ENCODE peak calls at places on chromosomes 11 and 22, in ten cellular contexts. One of them, this sample, is unnamed. For H3K9me3, the result is how much of the 10 kb centered on the place peaks cover.

GRCh38 chr11:89441606-89442005 is 49.6 kb downstream of the NOX4 start:
- DNase-seq in A549: no peak
- DNase-seq in adrenal gland: no peak
- DNase-seq in NT2/D1: no peak
- DNase-seq in CD4-positive, CD25-positive, alpha-beta regulatory T cell: no peak
- DNase-seq in lower lobe of right lung: no peak
- DNase-seq in pancreas: no peak
- DNase-seq in HAP-1: no peak
- DNase-seq in spleen: no peak
- DNase-seq in ascending aorta: no peak
- DNase-seq in this sample: no peak

GRCh38 chr11:123585721-123586120 is 68.7 kb downstream of the SCN3B start:
- DNase-seq in A549: no peak
- DNase-seq in spleen: no peak
- DNase-seq in HAP-1: peak
- DNase-seq in pancreas: no peak
- DNase-seq in ascending aorta: no peak
- DNase-seq in NT2/D1: no peak
- DNase-seq in adrenal gland: no peak
- DNase-seq in CD4-positive, CD25-positive, alpha-beta regulatory T cell: no peak
- DNase-seq in lower lobe of right lung: no peak
- DNase-seq in this sample: no peak

GRCh38 chr11:74689666-74690065 is 41.6 kb downstream of the CHRDL2 start:
- DNase-seq in adrenal gland: no peak
- DNase-seq in pancreas: no peak
- DNase-seq in spleen: peak
- DNase-seq in A549: no peak
- DNase-seq in CD4-positive, CD25-positive, alpha-beta regulatory T cell: no peak
- DNase-seq in HAP-1: no peak
- DNase-seq in ascending aorta: no peak
- DNase-seq in lower lobe of right lung: no peak
- DNase-seq in NT2/D1: no peak
- DNase-seq in this sample: no peak

GRCh38 chr22:25347752-25348102 is 128.3 kb downstream of the CRYBB2 start:
- DNase-seq in spleen: no peak
- DNase-seq in NT2/D1: no peak
- DNase-seq in HAP-1: no peak
- DNase-seq in lower lobe of right lung: no peak
- DNase-seq in CD4-positive, CD25-positive, alpha-beta regulatory T cell: no peak
- DNase-seq in A549: no peak
- DNase-seq in pancreas: no peak
- DNase-seq in ascending aorta: no peak
- DNase-seq in adrenal gland: no peak
- DNase-seq in this sample: no peak

GRCh38 chr11:106990322-106990721 is 28.0 kb downstream of the GUCY1A2 start:
- DNase-seq in spleen: peak
- DNase-seq in pancreas: no peak
- DNase-seq in ascending aorta: no peak
- DNase-seq in HAP-1: no peak
- DNase-seq in CD4-positive, CD25-positive, alpha-beta regulatory T cell: no peak
- DNase-seq in adrenal gland: no peak
- DNase-seq in A549: no peak
- DNase-seq in lower lobe of right lung: no peak
- DNase-seq in NT2/D1: no peak
- DNase-seq in this sample: peak

GRCh38 chr11:89626366-89626765 is 83.7 kb upstream of the TRIM77 start:
- DNase-seq in spleen: no peak
- DNase-seq in NT2/D1: no peak
- DNase-seq in lower lobe of right lung: no peak
- DNase-seq in HAP-1: no peak
- DNase-seq in adrenal gland: no peak
- DNase-seq in pancreas: no peak
- DNase-seq in A549: no peak
- DNase-seq in CD4-positive, CD25-positive, alpha-beta regulatory T cell: no peak
- DNase-seq in ascending aorta: no peak
- DNase-seq in this sample: no peak

GRCh38 chr11:117794144-117794543 is 2.9 kb downstream of the DSCAML1 start:
- DNase-seq in adrenal gland: no peak
- DNase-seq in spleen: no peak
- DNase-seq in CD4-positive, CD25-positive, alpha-beta regulatory T cell: no peak
- DNase-seq in NT2/D1: no peak
- DNase-seq in lower lobe of right lung: no peak
- DNase-seq in A549: no peak
- DNase-seq in pancreas: no peak
- DNase-seq in HAP-1: no peak
- DNase-seq in ascending aorta: no peak
- DNase-seq in this sample: no peak

GRCh38 chr11:14380947-14381555 is 22.1 kb upstream of the RRAS2 start:
- DNase-seq in ascending aorta: peak
- DNase-seq in spleen: peak
- DNase-seq in pancreas: peak
- DNase-seq in adrenal gland: peak
- DNase-seq in NT2/D1: no peak
- DNase-seq in lower lobe of right lung: peak
- DNase-seq in A549: peak
- DNase-seq in HAP-1: peak
- DNase-seq in CD4-positive, CD25-positive, alpha-beta regulatory T cell: peak
- DNase-seq in this sample: peak

GRCh38 chr11:17864478-17864941 is 129.9 kb downstream of the KCNC1 start:
- DNase-seq in adrenal gland: no peak
- DNase-seq in NT2/D1: no peak
- DNase-seq in ascending aorta: no peak
- DNase-seq in A549: peak
- DNase-seq in HAP-1: peak
- DNase-seq in pancreas: no peak
- DNase-seq in spleen: no peak
- DNase-seq in CD4-positive, CD25-positive, alpha-beta regulatory T cell: peak
- DNase-seq in lower lobe of right lung: no peak
- DNase-seq in this sample: no peak
- H3K9me3 ChIP-seq in adrenal gland: under half
- H3K9me3 ChIP-seq in NT2/D1: under half
- H3K9me3 ChIP-seq in ascending aorta: under half
- H3K9me3 ChIP-seq in A549: under half
- H3K9me3 ChIP-seq in HAP-1: under half
- H3K9me3 ChIP-seq in pancreas: under half
- H3K9me3 ChIP-seq in spleen: under half
- H3K9me3 ChIP-seq in CD4-positive, CD25-positive, alpha-beta regulatory T cell: under half
- H3K9me3 ChIP-seq in lower lobe of right lung: under half
- H3K9me3 ChIP-seq in this sample: under half

GRCh38 chr22:49660321-49660720 is 167.4 kb downstream of the BRD1 start:
- DNase-seq in HAP-1: no peak
- DNase-seq in lower lobe of right lung: peak
- DNase-seq in adrenal gland: no peak
- DNase-seq in spleen: no peak
- DNase-seq in CD4-positive, CD25-positive, alpha-beta regulatory T cell: no peak
- DNase-seq in pancreas: no peak
- DNase-seq in A549: no peak
- DNase-seq in ascending aorta: peak
- DNase-seq in NT2/D1: no peak
- DNase-seq in this sample: no peak

GRCh38 chr22:49658902-49659280 is 168.8 kb downstream of the BRD1 start:
- DNase-seq in CD4-positive, CD25-positive, alpha-beta regulatory T cell: no peak
- DNase-seq in spleen: peak
- DNase-seq in NT2/D1: peak
- DNase-seq in HAP-1: peak
- DNase-seq in adrenal gland: no peak
- DNase-seq in A549: no peak
- DNase-seq in pancreas: no peak
- DNase-seq in lower lobe of right lung: peak
- DNase-seq in ascending aorta: peak
- DNase-seq in this sample: no peak

GRCh38 chr22:49660794-49661781 is 166.6 kb downstream of the BRD1 start:
- DNase-seq in spleen: peak
- DNase-seq in CD4-positive, CD25-positive, alpha-beta regulatory T cell: no peak
- DNase-seq in pancreas: no peak
- DNase-seq in lower lobe of right lung: peak
- DNase-seq in HAP-1: peak
- DNase-seq in adrenal gland: no peak
- DNase-seq in NT2/D1: no peak
- DNase-seq in A549: no peak
- DNase-seq in ascending aorta: peak
- DNase-seq in this sample: no peak

GRCh38 chr22:49659281-49659923 is 168.3 kb downstream of the BRD1 start:
- DNase-seq in spleen: peak
- DNase-seq in NT2/D1: no peak
- DNase-seq in adrenal gland: no peak
- DNase-seq in CD4-positive, CD25-positive, alpha-beta regulatory T cell: no peak
- DNase-seq in A549: no peak
- DNase-seq in pancreas: no peak
- DNase-seq in lower lobe of right lung: peak
- DNase-seq in ascending aorta: peak
- DNase-seq in HAP-1: peak
- DNase-seq in this sample: no peak

DNA sequence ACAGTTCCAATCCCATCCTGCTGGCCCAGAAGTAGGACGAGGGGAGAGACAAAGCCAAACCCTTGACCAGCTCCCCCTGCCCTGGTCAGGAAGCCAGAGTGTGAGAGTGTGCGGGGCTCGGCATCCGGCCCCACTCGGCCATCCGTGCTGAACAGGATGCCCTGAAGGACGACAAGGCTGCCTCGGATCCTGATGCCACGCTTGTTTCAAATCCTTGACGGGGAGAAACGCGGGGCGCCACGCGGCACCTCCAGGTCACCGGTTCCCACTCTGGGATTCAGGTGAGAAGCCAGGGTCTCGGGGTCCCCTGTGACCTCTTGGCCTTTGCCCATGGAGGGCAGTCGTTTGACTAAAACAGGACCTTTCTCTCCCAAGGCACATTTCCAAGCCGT is 167.8 kb downstream of the BRD1 start:
- DNase-seq in ascending aorta: peak
- DNase-seq in lower lobe of right lung: peak
- DNase-seq in A549: no peak
- DNase-seq in CD4-positive, CD25-positive, alpha-beta regulatory T cell: no peak
- DNase-seq in HAP-1: peak
- DNase-seq in spleen: peak
- DNase-seq in pancreas: no peak
- DNase-seq in NT2/D1: no peak
- DNase-seq in adrenal gland: no peak
- DNase-seq in this sample: no peak
- H3K9me3 ChIP-seq in ascending aorta: under half
- H3K9me3 ChIP-seq in lower lobe of right lung: under half
- H3K9me3 ChIP-seq in A549: under half
- H3K9me3 ChIP-seq in CD4-positive, CD25-positive, alpha-beta regulatory T cell: under half
- H3K9me3 ChIP-seq in HAP-1: under half
- H3K9me3 ChIP-seq in spleen: under half
- H3K9me3 ChIP-seq in pancreas: under half
- H3K9me3 ChIP-seq in NT2/D1: under half
- H3K9me3 ChIP-seq in adrenal gland: under half
- H3K9me3 ChIP-seq in this sample: under half

GRCh38 chr22:45483918-45484499 is 18.7 kb upstream of the FBLN1 start:
- DNase-seq in HAP-1: no peak
- DNase-seq in A549: no peak
- DNase-seq in pancreas: no peak
- DNase-seq in NT2/D1: no peak
- DNase-seq in lower lobe of right lung: peak
- DNase-seq in CD4-positive, CD25-positive, alpha-beta regulatory T cell: no peak
- DNase-seq in spleen: peak
- DNase-seq in adrenal gland: no peak
- DNase-seq in ascending aorta: no peak
- DNase-seq in this sample: no peak

GRCh38 chr22:45481661-45482060 is 21.0 kb upstream of the FBLN1 start:
- DNase-seq in HAP-1: no peak
- DNase-seq in lower lobe of right lung: no peak
- DNase-seq in CD4-positive, CD25-positive, alpha-beta regulatory T cell: no peak
- DNase-seq in pancreas: no peak
- DNase-seq in NT2/D1: no peak
- DNase-seq in adrenal gland: no peak
- DNase-seq in spleen: peak
- DNase-seq in ascending aorta: no peak
- DNase-seq in A549: no peak
- DNase-seq in this sample: no peak

GRCh38 chr22:45484742-45485141 is 17.9 kb upstream of the FBLN1 start:
- DNase-seq in HAP-1: no peak
- DNase-seq in CD4-positive, CD25-positive, alpha-beta regulatory T cell: no peak
- DNase-seq in adrenal gland: no peak
- DNase-seq in lower lobe of right lung: peak
- DNase-seq in pancreas: no peak
- DNase-seq in spleen: peak
- DNase-seq in A549: no peak
- DNase-seq in NT2/D1: no peak
- DNase-seq in ascending aorta: no peak
- DNase-seq in this sample: no peak

GRCh38 chr22:45482169-45482568 is 20.5 kb upstream of the FBLN1 start:
- DNase-seq in lower lobe of right lung: peak
- DNase-seq in adrenal gland: no peak
- DNase-seq in spleen: peak
- DNase-seq in pancreas: no peak
- DNase-seq in CD4-positive, CD25-positive, alpha-beta regulatory T cell: no peak
- DNase-seq in A549: no peak
- DNase-seq in ascending aorta: no peak
- DNase-seq in NT2/D1: no peak
- DNase-seq in HAP-1: no peak
- DNase-seq in this sample: no peak

GRCh38 chr22:45483319-45483718 is 19.4 kb upstream of the FBLN1 start:
- DNase-seq in pancreas: no peak
- DNase-seq in A549: no peak
- DNase-seq in adrenal gland: no peak
- DNase-seq in HAP-1: no peak
- DNase-seq in NT2/D1: no peak
- DNase-seq in lower lobe of right lung: peak
- DNase-seq in CD4-positive, CD25-positive, alpha-beta regulatory T cell: no peak
- DNase-seq in ascending aorta: no peak
- DNase-seq in spleen: peak
- DNase-seq in this sample: no peak
- H3K9me3 ChIP-seq in pancreas: under half
- H3K9me3 ChIP-seq in A549: under half
- H3K9me3 ChIP-seq in adrenal gland: under half
- H3K9me3 ChIP-seq in HAP-1: under half
- H3K9me3 ChIP-seq in NT2/D1: under half
- H3K9me3 ChIP-seq in lower lobe of right lung: under half
- H3K9me3 ChIP-seq in CD4-positive, CD25-positive, alpha-beta regulatory T cell: under half
- H3K9me3 ChIP-seq in ascending aorta: under half
- H3K9me3 ChIP-seq in spleen: under half
- H3K9me3 ChIP-seq in this sample: under half

GRCh38 chr11:44622190-44622650 is 56.8 kb downstream of the CD82 start:
- DNase-seq in pancreas: peak
- DNase-seq in NT2/D1: no peak
- DNase-seq in ascending aorta: peak
- DNase-seq in A549: no peak
- DNase-seq in CD4-positive, CD25-positive, alpha-beta regulatory T cell: no peak
- DNase-seq in spleen: peak
- DNase-seq in lower lobe of right lung: no peak
- DNase-seq in adrenal gland: peak
- DNase-seq in HAP-1: peak
- DNase-seq in this sample: peak

GRCh38 chr11:44618561-44619425 is 53.3 kb downstream of the CD82 start:
- DNase-seq in spleen: peak
- DNase-seq in lower lobe of right lung: no peak
- DNase-seq in CD4-positive, CD25-positive, alpha-beta regulatory T cell: no peak
- DNase-seq in HAP-1: peak
- DNase-seq in adrenal gland: peak
- DNase-seq in ascending aorta: peak
- DNase-seq in pancreas: peak
- DNase-seq in A549: no peak
- DNase-seq in NT2/D1: no peak
- DNase-seq in this sample: peak

GRCh38 chr11:44621784-44622183 is 56.3 kb downstream of the CD82 start:
- DNase-seq in lower lobe of right lung: no peak
- DNase-seq in pancreas: no peak
- DNase-seq in adrenal gland: no peak
- DNase-seq in CD4-positive, CD25-positive, alpha-beta regulatory T cell: no peak
- DNase-seq in HAP-1: no peak
- DNase-seq in spleen: peak
- DNase-seq in NT2/D1: no peak
- DNase-seq in A549: no peak
- DNase-seq in ascending aorta: no peak
- DNase-seq in this sample: no peak

GRCh38 chr11:44621140-44621681 is 55.7 kb downstream of the CD82 start:
- DNase-seq in pancreas: peak
- DNase-seq in NT2/D1: peak
- DNase-seq in A549: peak
- DNase-seq in lower lobe of right lung: peak
- DNase-seq in ascending aorta: peak
- DNase-seq in adrenal gland: peak
- DNase-seq in CD4-positive, CD25-positive, alpha-beta regulatory T cell: peak
- DNase-seq in spleen: peak
- DNase-seq in HAP-1: peak
- DNase-seq in this sample: peak

GRCh38 chr11:44619931-44620725 is 54.7 kb downstream of the CD82 start:
- DNase-seq in CD4-positive, CD25-positive, alpha-beta regulatory T cell: no peak
- DNase-seq in spleen: peak
- DNase-seq in lower lobe of right lung: no peak
- DNase-seq in HAP-1: peak
- DNase-seq in NT2/D1: no peak
- DNase-seq in pancreas: peak
- DNase-seq in A549: no peak
- DNase-seq in ascending aorta: peak
- DNase-seq in adrenal gland: peak
- DNase-seq in this sample: peak
- H3K9me3 ChIP-seq in CD4-positive, CD25-positive, alpha-beta regulatory T cell: under half
- H3K9me3 ChIP-seq in spleen: under half
- H3K9me3 ChIP-seq in lower lobe of right lung: under half
- H3K9me3 ChIP-seq in HAP-1: under half
- H3K9me3 ChIP-seq in NT2/D1: under half
- H3K9me3 ChIP-seq in pancreas: under half
- H3K9me3 ChIP-seq in A549: under half
- H3K9me3 ChIP-seq in ascending aorta: under half
- H3K9me3 ChIP-seq in adrenal gland: under half
- H3K9me3 ChIP-seq in this sample: under half